ENCODE peak calls at places on chromosomes 6 and 20, in four cellular contexts. X, M, P and C are unnamed samples.

GRCh38 chr20:54668271-54669053 is 193.1 kb downstream of the DOK5 start:
- DNase-seq in X (peak), M (no peak), P (no peak), C (peak)

GRCh38 chr6:28537065-28537464 is 11.4 kb downstream of the GPX5 start:
- DNase-seq in X (peak), M (no peak), P (no peak), C (no peak)

GRCh38 chr20:35008411-35009342 is 53.0 kb downstream of the MYH7B start:
- DNase-seq in X (no peak), M (peak), P (no peak), C (no peak)

GRCh38 chr6:169130111-169130510 is 123.5 kb downstream of the THBS2 start:
- DNase-seq in X (no peak), M (no peak), P (no peak), C (no peak)

GRCh38 chr6:165872811-165873210 is 209.8 kb upstream of the PDE10A start:
- DNase-seq in X (no peak), M (no peak), P (no peak), C (no peak)

GRCh38 chr20:45069261-45069660 is 31.7 kb downstream of the KCNS1 start:
- DNase-seq in X (peak), M (no peak), P (no peak), C (no peak)

GRCh38 chr6:133923938-133924593 is 29.0 kb upstream of the TBPL1 start:
- DNase-seq in X (peak), M (peak), P (peak), C (peak)

GRCh38 chr20:1669304-1669703 is 11.7 kb upstream of the SIRPG start:
- DNase-seq in X (no peak), M (no peak), P (no peak), C (no peak)

GRCh38 chr6:155142163-155142901 is 121.5 kb upstream of the CLDN20 start:
- DNase-seq in X (peak), M (no peak), P (no peak), C (no peak)

GRCh38 chr6:139376604-139377218 is 2.3 kb upstream of the CITED2 start:
- DNase-seq in X (peak), M (peak), P (no peak), C (peak)

GRCh38 chr6:30847971-30848441 is 36.3 kb upstream of the DDR1 start:
- DNase-seq in X (no peak), M (no peak), P (no peak), C (no peak)

GRCh38 chr6:81614292-81614691 is 138.2 kb downstream of the TENT5A start:
- DNase-seq in X (peak), M (no peak), P (no peak), C (no peak)

GRCh38 chr20:63067721-63068560 is 61.2 kb upstream of the BHLHE23 start:
- DNase-seq in X (no peak), M (no peak), P (no peak), C (no peak)

GRCh38 chr6:48535569-48535968 is 424.6 kb upstream of the PTCHD4 start:
- DNase-seq in X (no peak), M (no peak), P (no peak), C (no peak)

GRCh38 chr20:25227317-25227831 is 20.5 kb upstream of the PYGB start:
- DNase-seq in X (peak), M (no peak), P (no peak), C (peak)

GRCh38 chr6:6218246-6219085 is 102.0 kb downstream of the F13A1 start:
- DNase-seq in X (no peak), M (no peak), P (no peak), C (no peak)

GRCh38 chr6:83978324-83978734 is 55.2 kb upstream of the MRAP2 start:
- DNase-seq in X (peak), M (no peak), P (no peak), C (peak)

GRCh38 chr6:21587925-21588811 is 5.4 kb upstream of the SOX4 start:
- DNase-seq in X (peak), M (peak), P (peak), C (peak)

GRCh38 chr6:6752129-6752528 is 163.6 kb downstream of the LY86 start:
- DNase-seq in X (no peak), M (no peak), P (no peak), C (no peak)

GRCh38 chr6:24205020-24205492 is 79.0 kb downstream of the NRSN1 start:
- DNase-seq in X (peak), M (no peak), P (peak), C (peak)

GRCh38 chr6:39882567-39882953 is 51.7 kb downstream of the MOCS1 start:
- DNase-seq in X (peak), M (no peak), P (no peak), C (no peak)

GRCh38 chr6:168376120-168376519 is 56.5 kb upstream of the DACT2 start:
- DNase-seq in X (no peak), M (no peak), P (no peak), C (no peak)

GRCh38 chr6:38349795-38350194 is 289.9 kb downstream of the BTBD9 start:
- DNase-seq in X (no peak), M (no peak), P (no peak), C (no peak)

GRCh38 chr6:92428443-92428842 is 990.9 kb downstream of the EPHA7 start:
- DNase-seq in X (no peak), M (no peak), P (no peak), C (no peak)

GRCh38 chr20:57457243-57457761 is 66.1 kb downstream of the RBM38 start:
- DNase-seq in X (no peak), M (no peak), P (no peak), C (no peak)
- TF ChIP-seq POLR2A in X (no peak), M (no peak), P (no peak), C (no peak)

GRCh38 chr6:35259194-35259945 is at the start of gene ZNF76:
- DNase-seq in X (peak), M (peak), P (peak), C (peak)
- TF ChIP-seq POLR2A in X (peak), M (peak), P (no peak), C (peak)

GRCh38 chr20:9270831-9271230 is 201.9 kb downstream of the PLCB4 start:
- DNase-seq in X (no peak), M (no peak), P (no peak), C (no peak)

DNA sequence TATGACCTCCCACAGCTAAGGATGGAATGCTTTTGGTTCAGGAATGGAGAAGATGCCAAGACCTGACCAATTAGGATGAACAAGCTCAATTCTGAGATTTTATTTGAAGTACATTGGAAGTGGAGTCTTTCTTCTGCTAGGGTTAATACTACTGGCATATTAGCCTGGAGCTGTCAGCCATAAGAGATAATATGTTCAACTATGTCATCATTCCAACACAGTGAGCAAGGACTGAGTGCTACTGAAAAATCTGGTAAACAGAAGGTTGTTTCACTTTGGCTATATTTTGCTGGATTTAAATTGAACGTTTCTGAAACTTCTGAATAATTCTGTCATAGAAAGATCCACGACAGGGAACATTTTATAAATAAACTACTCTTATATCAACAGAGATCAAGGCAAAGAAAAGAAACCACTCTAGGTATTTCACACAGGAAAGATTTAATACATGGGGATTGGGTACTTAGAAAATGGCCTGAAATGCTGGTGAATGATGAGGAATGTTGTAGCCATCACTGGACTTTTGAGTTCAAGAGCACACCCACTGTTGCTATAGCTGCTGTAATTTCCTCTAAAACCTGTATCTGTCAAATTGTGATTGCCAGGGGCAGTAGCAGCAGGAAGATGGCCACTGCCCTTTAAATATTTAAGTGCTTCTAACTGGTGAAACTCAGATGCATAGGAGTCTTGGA is 200.5 kb downstream of the PLCB4 start:
- DNase-seq in X (no peak), M (no peak), P (no peak), C (no peak)
- TF ChIP-seq POLR2A in X (no peak), M (no peak), P (no peak), C (no peak)

GRCh38 chr6:97863697-97864096 is 580.7 kb upstream of the MMS22L start:
- DNase-seq in X (no peak), M (no peak), P (no peak), C (no peak)

GRCh38 chr6:97864366-97864765 is 581.4 kb upstream of the MMS22L start:
- DNase-seq in X (no peak), M (no peak), P (no peak), C (no peak)

GRCh38 chr6:97867177-97867576 is 584.2 kb upstream of the MMS22L start:
- DNase-seq in X (no peak), M (no peak), P (no peak), C (no peak)

GRCh38 chr6:97865612-97866011 is 582.6 kb upstream of the MMS22L start:
- DNase-seq in X (no peak), M (no peak), P (no peak), C (no peak)

GRCh38 chr6:97866616-97867015 is 583.6 kb upstream of the MMS22L start:
- DNase-seq in X (no peak), M (no peak), P (no peak), C (no peak)
- TF ChIP-seq POLR2A in X (no peak), M (no peak), P (no peak), C (no peak)

GRCh38 chr6:108562503-108562993 is 1.8 kb downstream of the FOXO3 start:
- DNase-seq in X (peak), M (peak), P (peak), C (peak)

GRCh38 chr6:108559884-108560462 is 744 bp upstream of the FOXO3 start:
- DNase-seq in X (peak), M (peak), P (no peak), C (peak)

GRCh38 chr6:108559097-108559883 is 1.4 kb upstream of the FOXO3 start:
- DNase-seq in X (peak), M (peak), P (no peak), C (peak)

GRCh38 chr6:108561742-108562502 is 1.2 kb downstream of the FOXO3 start:
- DNase-seq in X (peak), M (peak), P (no peak), C (peak)

GRCh38 chr6:108560463-108561308 is at the start of gene FOXO3:
- DNase-seq in X (peak), M (peak), P (peak), C (peak)
- TF ChIP-seq POLR2A in X (peak), M (peak), P (peak), C (peak)

DNA sequence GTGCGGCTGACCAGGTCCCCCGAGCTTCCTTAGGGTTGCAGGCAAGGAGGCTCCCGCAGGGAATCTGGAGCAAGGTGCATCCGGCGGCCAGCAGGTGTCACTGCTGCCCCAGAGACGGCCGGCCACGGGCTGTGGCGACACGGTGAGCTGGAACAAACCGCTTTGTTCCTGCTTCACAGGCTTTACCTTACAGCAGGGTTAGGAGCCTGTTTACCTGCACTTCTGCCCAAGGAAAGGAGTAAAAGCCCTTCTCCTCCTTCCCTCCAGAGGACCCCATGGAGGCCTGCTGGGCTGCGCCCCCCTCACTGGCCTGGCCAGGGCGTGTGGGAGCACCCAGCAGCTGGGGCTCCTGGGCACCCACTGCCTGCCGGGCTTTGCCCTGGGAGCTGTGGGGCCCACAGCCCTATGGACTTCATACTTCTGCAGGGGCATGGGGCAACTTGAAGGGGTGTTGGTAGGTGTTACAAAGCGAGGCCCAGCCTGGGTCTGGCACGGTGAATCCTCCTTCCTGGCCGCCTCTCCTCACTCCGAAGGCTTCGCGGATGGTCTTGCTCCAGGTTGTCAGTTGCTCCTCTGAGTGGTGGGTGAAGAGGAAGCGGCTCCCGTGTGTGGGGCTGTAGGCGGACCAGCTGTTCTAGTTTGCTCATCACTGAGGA is 88.4 kb downstream of the CDC5L start:
- DNase-seq in X (peak), M (peak), P (peak), C (peak)
- TF ChIP-seq POLR2A in X (no peak), M (no peak), P (no peak), C (no peak)